ENCODE peak calls at places on chromosome 1, in nine cellular contexts. H is MM.1S, U is epithelial cell of esophagus, D is foreskin fibroblast, C is psoas muscle, T is mesothelial cell of epicardium, B is progenitor cell of endocrine pancreas, M is A549, G is RWPE1. F is an unnamed sample.

GRCh38 chr1:99808391-99809115 is 41.6 kb upstream of the AGL start:
- DNase-seq in H (peak), U (peak), D (peak), C (no peak), T (no peak), B (no peak), M (peak), G (peak), F (peak)

GRCh38 chr1:231357831-231358354 is 19.8 kb downstream of the SPRTN start:
- DNase-seq in H (peak), U (peak), D (peak), C (peak), T (no peak), B (no peak), M (peak), G (peak), F (peak)

GRCh38 chr1:61444277-61444676 is 280.7 kb downstream of the TM2D1 start:
- DNase-seq in H (no peak), U (no peak), D (no peak), C (no peak), T (no peak), B (no peak), M (no peak), G (no peak), F (no peak)

GRCh38 chr1:23980725-23981063 is 567 bp upstream of the SRSF10 start:
- DNase-seq in H (no peak), U (peak), D (peak), C (no peak), T (no peak), B (no peak), M (no peak), G (peak), F (peak)

GRCh38 chr1:58457023-58457635 is 89.4 kb downstream of the OMA1 start:
- DNase-seq in H (no peak), U (no peak), D (no peak), C (no peak), T (no peak), B (no peak), M (no peak), G (no peak), F (no peak)

GRCh38 chr1:60897003-60897402 is 185.4 kb upstream of the NFIA start:
- DNase-seq in H (no peak), U (no peak), D (no peak), C (peak), T (no peak), B (no peak), M (no peak), G (no peak), F (no peak)

GRCh38 chr1:160834945-160835565 is 27.6 kb downstream of the CD244 start:
- DNase-seq in H (peak), U (peak), D (peak), C (no peak), T (no peak), B (no peak), M (peak), G (peak), F (peak)

GRCh38 chr1:39322431-39322830 is 117.9 kb downstream of the MACF1 start:
- DNase-seq in H (no peak), U (no peak), D (no peak), C (no peak), T (no peak), B (no peak), M (no peak), G (no peak), F (no peak)

GRCh38 chr1:50950396-50950795 is 9.7 kb downstream of the FAF1 start:
- DNase-seq in H (no peak), U (no peak), D (no peak), C (no peak), T (no peak), B (no peak), M (no peak), G (no peak), F (no peak)

GRCh38 chr1:4696753-4697152 is 42.3 kb downstream of the AJAP1 start:
- DNase-seq in H (no peak), U (no peak), D (no peak), C (no peak), T (no peak), B (no peak), M (no peak), G (no peak), F (no peak)

GRCh38 chr1:78762113-78762512 is 112.5 kb downstream of the IFI44 start:
- DNase-seq in H (no peak), U (no peak), D (no peak), C (no peak), T (no peak), B (no peak), M (no peak), G (no peak), F (no peak)

GRCh38 chr1:156712626-156713025 is 7.2 kb upstream of the CRABP2 start:
- DNase-seq in H (no peak), U (peak), D (peak), C (peak), T (no peak), B (no peak), M (no peak), G (no peak), F (no peak)

GRCh38 chr1:58922302-58923089 is 138.6 kb upstream of the JUN start:
- DNase-seq in H (peak), U (peak), D (peak), C (peak), T (peak), B (no peak), M (no peak), G (peak), F (peak)

GRCh38 chr1:65232402-65233122 is 76.8 kb upstream of the DNAJC6 start:
- DNase-seq in H (no peak), U (no peak), D (peak), C (no peak), T (no peak), B (no peak), M (no peak), G (no peak), F (no peak)

GRCh38 chr1:196312739-196313138 is 295.5 kb downstream of the KCNT2 start:
- DNase-seq in H (no peak), U (no peak), D (no peak), C (no peak), T (no peak), B (no peak), M (no peak), G (no peak), F (no peak)

GRCh38 chr1:170487503-170487902 is 44.5 kb upstream of the GORAB start:
- DNase-seq in H (no peak), U (no peak), D (no peak), C (no peak), T (no peak), B (no peak), M (no peak), G (no peak), F (no peak)

GRCh38 chr1:46341222-46342083 is 846 bp downstream of the NSUN4 start:
- DNase-seq in H (no peak), U (no peak), D (peak), C (peak), T (no peak), B (no peak), M (no peak), G (no peak), F (no peak)

GRCh38 chr1:239951518-239952130 is 140.1 kb upstream of the FMN2 start:
- DNase-seq in H (peak), U (peak), D (peak), C (no peak), T (peak), B (peak), M (peak), G (peak), F (peak)

GRCh38 chr1:224879404-224879803 is 50.1 kb upstream of the DNAH14 start:
- DNase-seq in H (no peak), U (no peak), D (peak), C (no peak), T (no peak), B (no peak), M (no peak), G (no peak), F (no peak)

GRCh38 chr1:86741947-86742572 is 37.7 kb downstream of the SH3GLB1 start:
- DNase-seq in H (peak), U (peak), D (peak), C (no peak), T (no peak), B (no peak), M (peak), G (peak), F (no peak)

GRCh38 chr1:16724718-16725438 is 15.4 kb upstream of the RNU1-4 start:
- DNase-seq in H (no peak), U (no peak), D (no peak), C (peak), T (no peak), B (no peak), M (no peak), G (no peak), F (peak)

GRCh38 chr1:9315411-9316079 is 22.9 kb downstream of the SPSB1 start:
- DNase-seq in H (peak), U (peak), D (peak), C (no peak), T (no peak), B (no peak), M (no peak), G (no peak), F (peak)

GRCh38 chr1:119653135-119653838 is 5.2 kb upstream of the ZNF697 start:
- DNase-seq in H (no peak), U (no peak), D (no peak), C (no peak), T (no peak), B (no peak), M (no peak), G (no peak), F (no peak)

GRCh38 chr1:155012052-155012546 is 9.5 kb downstream of the ZBTB7B start:
- DNase-seq in H (no peak), U (peak), D (peak), C (peak), T (no peak), B (no peak), M (no peak), G (peak), F (no peak)

GRCh38 chr1:10251325-10252103 is 41.1 kb downstream of the KIF1B start:
- DNase-seq in H (peak), U (peak), D (peak), C (no peak), T (no peak), B (no peak), M (no peak), G (peak), F (no peak)

GRCh38 chr1:226355679-226356583 is 47.0 kb upstream of the LIN9 start:
- DNase-seq in H (peak), U (no peak), D (peak), C (peak), T (no peak), B (no peak), M (no peak), G (no peak), F (no peak)

GRCh38 chr1:47196622-47197021 is 6.8 kb upstream of the PDZK1IP1 start:
- DNase-seq in H (no peak), U (no peak), D (no peak), C (no peak), T (no peak), B (no peak), M (no peak), G (no peak), F (no peak)

GRCh38 chr1:85258536-85259117 is 835 bp downstream of the C1orf52 start:
- DNase-seq in H (no peak), U (peak), D (peak), C (no peak), T (no peak), B (no peak), M (no peak), G (no peak), F (no peak)

GRCh38 chr1:57072775-57073174 is 107.0 kb upstream of the C8B start:
- DNase-seq in H (no peak), U (no peak), D (no peak), C (no peak), T (no peak), B (no peak), M (no peak), G (no peak), F (no peak)

GRCh38 chr1:60995093-60995492 is 87.3 kb upstream of the NFIA start:
- DNase-seq in H (no peak), U (no peak), D (no peak), C (no peak), T (no peak), B (no peak), M (no peak), G (no peak), F (no peak)

GRCh38 chr1:35717911-35718476 is 690 bp downstream of the C1orf216 start:
- DNase-seq in H (no peak), U (peak), D (peak), C (peak), T (no peak), B (no peak), M (peak), G (peak), F (no peak)

GRCh38 chr1:223704921-223705878 is 7.1 kb upstream of the CAPN2 start:
- DNase-seq in H (no peak), U (no peak), D (no peak), C (no peak), T (no peak), B (no peak), M (no peak), G (no peak), F (no peak)

GRCh38 chr1:230501845-230502244 is 75.7 kb upstream of the PGBD5 start:
- DNase-seq in H (peak), U (peak), D (no peak), C (no peak), T (no peak), B (no peak), M (no peak), G (no peak), F (no peak)

GRCh38 chr1:90045853-90046563 is 51.1 kb downstream of the ZNF326 start:
- DNase-seq in H (peak), U (peak), D (peak), C (no peak), T (no peak), B (no peak), M (peak), G (peak), F (peak)

GRCh38 chr1:116286541-116286971 is 86.5 kb upstream of the ATP1A1 start:
- DNase-seq in H (no peak), U (peak), D (peak), C (no peak), T (no peak), B (no peak), M (no peak), G (peak), F (no peak)

GRCh38 chr1:189323090-189323489 is 1154.6 kb downstream of the BRINP3 start:
- DNase-seq in H (no peak), U (no peak), D (peak), C (no peak), T (no peak), B (no peak), M (no peak), G (no peak), F (no peak)

DNA sequence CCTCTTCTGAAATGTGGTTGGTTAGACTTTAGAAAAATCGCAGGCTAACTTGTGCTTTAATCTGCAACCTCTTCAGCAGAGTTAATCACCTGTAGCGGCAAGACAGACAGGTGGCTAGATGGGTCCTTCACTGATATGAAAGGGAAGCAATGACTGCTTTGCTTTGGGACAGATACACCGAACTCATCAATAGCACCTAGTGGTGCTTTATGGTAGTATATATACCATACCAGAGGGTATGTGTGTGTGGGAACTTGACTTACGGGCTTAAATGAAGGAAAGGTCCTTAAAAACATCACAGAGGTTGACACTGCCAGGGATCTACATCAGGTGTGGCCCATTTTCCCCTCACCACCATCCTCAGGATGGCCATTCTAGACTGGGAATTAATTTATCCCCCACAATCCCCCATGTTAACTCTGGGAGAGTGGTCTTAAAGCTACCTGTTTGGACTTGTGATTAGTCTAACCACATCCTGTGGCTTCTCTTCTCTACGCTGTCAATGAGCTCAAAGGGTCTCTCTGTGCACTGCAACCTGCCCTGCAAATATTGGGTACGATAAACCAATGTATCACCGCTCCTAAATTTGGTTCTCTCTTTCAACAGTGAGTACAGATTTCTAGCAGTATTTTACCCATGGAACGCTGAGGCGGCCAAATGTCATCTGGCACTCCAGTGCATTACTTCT is 162.7 kb downstream of the SIPA1L2 start:
- DNase-seq in H (no peak), U (no peak), D (no peak), C (no peak), T (no peak), B (no peak), M (no peak), G (no peak), F (no peak)
- TF ChIP-seq CTCF in H (no peak), U (no peak), D (no peak), C (no peak), T (no peak), B (no peak), M (no peak), G (no peak), F (no peak)

DNA sequence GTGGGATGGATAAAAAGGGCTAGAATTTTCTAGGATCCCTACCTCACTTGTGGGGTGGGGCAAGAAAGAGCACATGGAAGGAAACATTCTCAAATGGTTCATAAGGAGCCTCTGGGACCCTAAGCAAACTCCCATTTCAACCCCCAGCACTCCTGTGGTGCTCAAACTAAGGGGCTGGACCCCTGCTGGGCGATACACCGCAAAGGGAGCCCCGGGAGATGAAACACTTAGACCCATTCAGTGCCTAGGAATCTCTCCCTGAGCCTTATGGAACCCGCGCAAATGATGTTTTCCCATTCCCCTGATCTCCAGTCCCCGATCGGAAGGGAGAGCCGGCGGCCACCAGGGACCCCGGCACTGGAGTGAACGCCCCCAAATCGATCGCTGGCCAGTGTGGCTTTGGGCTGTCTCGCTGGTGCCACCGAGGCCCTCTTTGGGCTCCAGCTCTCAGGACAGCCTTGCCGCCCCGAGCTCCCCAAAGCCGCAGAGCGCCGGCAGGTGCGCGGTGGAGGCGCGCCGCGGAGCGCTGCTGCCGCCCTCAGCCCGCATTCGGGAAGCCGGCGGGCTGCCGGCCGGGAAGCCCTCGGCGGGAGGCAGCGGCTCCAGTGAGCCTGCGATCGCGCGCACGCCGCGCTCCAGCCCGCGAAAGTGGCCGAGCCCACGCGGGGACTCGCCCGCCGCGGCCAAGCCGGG is 1.2 kb downstream of the PLXNA2 start:
- DNase-seq in H (peak), U (peak), D (peak), C (peak), T (no peak), B (peak), M (no peak), G (no peak), F (no peak)
- TF ChIP-seq CTCF in H (peak), U (no peak), D (no peak), C (peak), T (no peak), B (peak), M (peak), G (peak), F (no peak)

DNA sequence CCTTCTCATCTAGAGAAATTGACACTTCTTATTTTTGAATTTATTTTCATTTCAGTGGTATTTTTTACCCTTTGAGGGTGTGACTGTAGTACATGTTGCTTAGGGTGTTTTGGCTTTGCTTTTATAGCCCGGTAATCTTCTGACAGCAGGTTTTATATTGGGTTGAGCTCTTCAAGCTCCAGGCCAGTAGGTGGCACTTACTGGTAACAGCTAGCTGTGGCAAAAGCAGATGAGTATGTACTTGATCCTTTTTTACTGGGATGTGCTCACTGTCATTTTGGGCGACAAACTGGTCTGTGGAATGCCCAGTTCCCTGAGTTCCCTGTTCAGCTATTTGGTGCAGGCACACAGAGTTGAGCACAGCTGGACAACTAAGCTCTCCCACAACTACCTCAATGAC is 916.2 kb upstream of the B3GALT2 start:
- DNase-seq in H (no peak), U (peak), D (peak), C (no peak), T (no peak), B (no peak), M (no peak), G (no peak), F (no peak)
- TF ChIP-seq CTCF in H (peak), U (no peak), D (peak), C (no peak), T (no peak), B (no peak), M (no peak), G (no peak), F (no peak)

GRCh38 chr1:42757892-42758275 is 8.9 kb downstream of the P3H1 start:
- DNase-seq in H (no peak), U (peak), D (no peak), C (no peak), T (no peak), B (no peak), M (no peak), G (no peak), F (no peak)

GRCh38 chr1:42761567-42761966 is 5.3 kb downstream of the P3H1 start:
- DNase-seq in H (no peak), U (no peak), D (no peak), C (no peak), T (no peak), B (no peak), M (no peak), G (no peak), F (no peak)

GRCh38 chr1:42756956-42757891 is 9.6 kb downstream of the P3H1 start:
- DNase-seq in H (peak), U (peak), D (peak), C (no peak), T (no peak), B (no peak), M (peak), G (peak), F (peak)

GRCh38 chr1:42758641-42759040 is 8.2 kb downstream of the P3H1 start:
- DNase-seq in H (no peak), U (no peak), D (no peak), C (no peak), T (no peak), B (no peak), M (no peak), G (no peak), F (no peak)

DNA sequence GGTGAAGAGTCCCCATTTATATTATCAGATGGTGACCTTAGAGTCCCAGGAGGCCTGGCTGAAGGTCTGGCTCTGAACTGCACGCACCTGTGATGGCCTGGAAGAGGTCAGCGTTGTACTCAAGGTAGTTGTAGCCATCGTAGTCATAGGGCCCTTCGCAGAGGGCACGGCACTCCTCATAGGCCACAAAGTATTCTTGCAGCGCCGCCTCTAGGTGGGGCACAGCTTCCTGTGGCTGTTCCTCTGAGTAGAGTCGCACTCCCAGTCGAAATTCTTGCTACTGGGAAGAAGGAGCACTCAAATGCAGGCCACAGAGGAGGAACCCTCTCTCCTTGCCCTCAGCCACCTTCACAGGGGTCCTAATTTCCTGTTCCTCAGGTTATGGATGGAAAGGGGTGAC is 7.7 kb downstream of the P3H1 start:
- DNase-seq in H (no peak), U (no peak), D (no peak), C (no peak), T (no peak), B (no peak), M (no peak), G (no peak), F (no peak)
- TF ChIP-seq CTCF in H (no peak), U (no peak), D (no peak), C (no peak), T (no peak), B (no peak), M (no peak), G (no peak), F (no peak)